ENCODE peak calls at places on chromosome 18, in four cellular contexts. O, B, Y and R are unnamed samples.

GRCh38 chr18:51078026-51078425 is 48.0 kb downstream of the SMAD4 start:
- DNase-seq in O (no peak), Y (no peak), B (no peak), R (no peak)

GRCh38 chr18:71011389-71011788 is 722.5 kb downstream of the SOCS6 start:
- DNase-seq in O (no peak), B (no peak), Y (no peak), R (no peak)

GRCh38 chr18:12035481-12035880 is 54.2 kb downstream of the IMPA2 start:
- DNase-seq in Y (no peak), O (no peak), B (no peak), R (no peak)

GRCh38 chr18:49768051-49768391 is 45.3 kb downstream of the ACAA2 start:
- DNase-seq in O (peak; percentile 21), B (peak; percentile 18), Y (peak; percentile 69), R (peak; percentile 7)

GRCh38 chr18:14074187-14074586 is 58.0 kb downstream of the ZNF519 start:
- DNase-seq in B (no peak), O (peak; percentile 39), Y (peak; percentile 7), R (no peak)

GRCh38 chr18:9673296-9674251 is 34.5 kb upstream of the RAB31 start:
- DNase-seq in Y (no peak), O (peak; percentile 55), B (peak; percentile 86), R (peak; percentile 97)

GRCh38 chr18:74929110-74929509 is 279.8 kb downstream of the PTGR3 start:
- DNase-seq in O (no peak), B (no peak), Y (no peak), R (no peak)

GRCh38 chr18:37219257-37219656 is 346.3 kb downstream of the CELF4 start:
- DNase-seq in B (no peak), O (no peak), Y (no peak), R (no peak)

GRCh38 chr18:67865400-67865799 is 348.9 kb upstream of the DSEL start:
- DNase-seq in B (no peak), O (no peak), Y (no peak), R (no peak)

GRCh38 chr18:34219651-34220050 is 5.1 kb downstream of the NOL4 start:
- DNase-seq in Y (no peak), B (no peak), O (no peak), R (no peak)

GRCh38 chr18:58580078-58580477 is 48.8 kb downstream of the ALPK2 start:
- DNase-seq in Y (no peak), B (no peak), O (no peak), R (peak; percentile 27)

GRCh38 chr18:34789768-34790344 is 79.8 kb downstream of the DTNA start:
- DNase-seq in B (no peak), Y (no peak), O (no peak), R (no peak)

GRCh38 chr18:6207119-6207518 is 207.6 kb downstream of the L3MBTL4 start:
- DNase-seq in O (no peak), Y (no peak), B (no peak), R (no peak)

GRCh38 chr18:36559458-36559857 is 261.9 kb downstream of the FHOD3 start:
- DNase-seq in B (no peak), O (no peak), Y (no peak), R (no peak)

GRCh38 chr18:35862115-35862640 is 110.3 kb upstream of the RMP24 start:
- DNase-seq in O (no peak), B (no peak), Y (no peak), R (no peak)

GRCh38 chr18:49560277-49561126 is 1.4 kb upstream of the LIPG start:
- DNase-seq in Y (no peak), O (no peak), B (no peak), R (no peak)

GRCh38 chr18:33934258-33934657 is 290.5 kb downstream of the NOL4 start:
- DNase-seq in Y (no peak), O (no peak), B (no peak), R (no peak)

DNA sequence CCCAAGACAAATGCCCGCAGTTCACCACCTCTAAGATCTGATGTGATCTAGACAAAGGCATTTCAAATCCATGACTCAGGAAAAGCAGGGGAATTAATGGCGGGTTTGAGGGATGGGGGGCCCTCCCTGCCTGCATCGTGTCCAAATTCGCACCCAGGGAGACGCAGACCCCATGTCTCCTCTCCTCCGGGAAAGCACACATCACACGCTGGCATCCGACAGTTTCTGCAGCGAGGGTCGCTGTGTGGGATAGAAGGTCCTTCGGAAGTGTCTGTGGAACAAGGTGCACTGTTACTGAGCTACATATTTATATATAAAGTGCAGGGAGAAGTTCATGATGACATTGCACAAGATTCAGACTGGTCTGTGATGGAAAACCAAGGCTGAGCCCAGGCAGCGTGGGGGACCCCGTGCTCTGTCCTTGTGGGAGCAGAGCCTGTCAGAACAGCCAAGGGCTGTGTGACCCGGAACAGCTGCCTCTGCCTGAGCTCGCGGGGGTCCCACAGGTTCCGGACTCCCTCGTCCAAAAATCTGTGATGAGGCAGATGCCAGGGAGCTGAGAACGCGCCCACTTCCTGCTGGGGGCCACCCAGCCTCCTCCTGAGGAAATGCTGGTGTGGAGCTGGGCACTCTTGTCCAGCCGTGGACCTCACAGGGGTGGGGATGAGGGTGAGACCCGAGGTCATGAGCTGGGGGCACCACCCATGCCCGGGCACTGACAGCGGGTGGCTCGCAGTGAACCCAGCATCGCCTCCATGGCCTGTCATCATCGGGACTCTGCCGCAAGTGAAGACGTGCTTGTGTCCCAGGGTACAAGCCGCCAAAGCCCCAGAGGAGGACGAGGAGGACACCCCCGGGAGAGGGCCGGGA is 82.2 kb upstream of the CTDP1 start:
- DNase-seq in B (no peak), Y (no peak), O (no peak), R (no peak)
- TF ChIP-seq RNF2 in B (no peak), Y (no peak), O (no peak), R (no peak)

DNA sequence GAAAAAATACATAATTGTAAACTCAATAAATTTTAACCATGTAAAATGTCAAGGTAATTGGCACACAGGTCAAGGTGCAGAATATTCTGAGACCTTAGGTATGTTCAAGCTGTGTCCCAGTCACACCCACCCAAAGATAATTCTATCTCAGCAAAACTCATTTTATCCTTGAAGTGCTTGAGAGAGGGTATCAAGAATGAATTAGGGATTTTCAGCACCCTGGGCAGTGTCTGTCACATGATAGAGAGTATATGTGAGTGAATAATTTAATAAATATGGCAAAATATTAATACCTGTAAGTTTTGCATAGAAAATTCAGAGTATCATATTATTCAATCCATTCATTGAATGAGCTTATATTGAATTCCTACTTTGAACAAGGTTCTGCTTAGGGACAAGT is 567.9 kb downstream of the FBXO15 start:
- DNase-seq in Y (no peak), B (no peak), O (no peak), R (no peak)
- TF ChIP-seq RNF2 in Y (no peak), B (no peak), O (no peak), R (no peak)

DNA sequence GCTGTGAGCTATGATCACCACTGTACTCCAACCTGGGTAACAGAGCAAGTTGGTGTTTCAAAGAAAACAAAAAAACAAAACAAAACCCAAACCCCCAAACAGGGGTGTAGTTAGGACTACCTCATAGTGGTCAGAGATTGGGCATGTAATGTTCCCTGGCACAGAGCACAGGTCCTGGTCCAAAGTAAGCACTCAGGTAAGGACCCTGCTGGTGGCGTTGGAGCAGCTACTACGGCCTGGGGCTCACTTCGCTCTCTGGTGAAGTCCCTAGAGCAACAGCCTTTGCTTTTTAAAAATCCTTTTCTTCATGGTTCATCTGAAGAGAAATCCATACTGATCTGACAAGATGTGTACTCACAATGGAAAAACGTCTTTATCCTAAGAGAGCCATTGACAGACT is 130.4 kb downstream of the ZNF236 start:
- DNase-seq in O (no peak), B (no peak), Y (no peak), R (no peak)
- TF ChIP-seq RNF2 in O (no peak), B (no peak), Y (no peak), R (no peak)

GRCh38 chr18:54845788-54846187 is 17.5 kb downstream of the RAB27B start:
- DNase-seq in B (no peak), Y (no peak), O (no peak), R (no peak)

GRCh38 chr18:54848121-54848520 is 19.8 kb downstream of the RAB27B start:
- DNase-seq in B (no peak), O (no peak), Y (no peak), R (no peak)

GRCh38 chr18:54843302-54843701 is 15.0 kb downstream of the RAB27B start:
- DNase-seq in B (no peak), O (no peak), Y (no peak), R (no peak)
- TF ChIP-seq RNF2 in B (no peak), O (no peak), Y (no peak), R (no peak)

GRCh38 chr18:23412351-23412964 is 40.6 kb upstream of the RIOK3 start:
- DNase-seq in Y (no peak), O (no peak), B (no peak), R (no peak)
- TF ChIP-seq RNF2 in Y (no peak), O (no peak), B (no peak), R (no peak)

DNA sequence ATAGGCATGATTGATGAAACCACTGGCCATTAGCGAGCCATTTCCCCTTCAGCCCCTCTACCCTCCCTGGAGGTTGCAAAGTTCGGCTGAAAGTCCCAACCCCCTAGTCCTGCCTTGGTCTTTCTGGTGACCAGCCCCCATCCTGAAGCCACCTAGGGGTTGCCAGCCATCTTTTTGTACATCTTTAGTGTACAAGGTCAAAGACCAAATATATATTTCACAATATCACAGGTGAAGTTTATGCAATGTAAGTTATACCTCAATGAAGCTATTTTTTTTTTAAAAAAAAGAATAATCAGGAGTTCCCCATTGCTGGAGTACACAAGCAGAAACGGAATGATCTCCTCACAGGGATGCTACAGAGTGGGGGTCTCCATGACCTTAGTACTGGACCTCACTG is 31.3 kb downstream of the OSBPL1A start:
- DNase-seq in B (no peak), O (no peak), Y (no peak), R (no peak)
- TF ChIP-seq RNF2 in B (no peak), O (no peak), Y (no peak), R (no peak)

DNA sequence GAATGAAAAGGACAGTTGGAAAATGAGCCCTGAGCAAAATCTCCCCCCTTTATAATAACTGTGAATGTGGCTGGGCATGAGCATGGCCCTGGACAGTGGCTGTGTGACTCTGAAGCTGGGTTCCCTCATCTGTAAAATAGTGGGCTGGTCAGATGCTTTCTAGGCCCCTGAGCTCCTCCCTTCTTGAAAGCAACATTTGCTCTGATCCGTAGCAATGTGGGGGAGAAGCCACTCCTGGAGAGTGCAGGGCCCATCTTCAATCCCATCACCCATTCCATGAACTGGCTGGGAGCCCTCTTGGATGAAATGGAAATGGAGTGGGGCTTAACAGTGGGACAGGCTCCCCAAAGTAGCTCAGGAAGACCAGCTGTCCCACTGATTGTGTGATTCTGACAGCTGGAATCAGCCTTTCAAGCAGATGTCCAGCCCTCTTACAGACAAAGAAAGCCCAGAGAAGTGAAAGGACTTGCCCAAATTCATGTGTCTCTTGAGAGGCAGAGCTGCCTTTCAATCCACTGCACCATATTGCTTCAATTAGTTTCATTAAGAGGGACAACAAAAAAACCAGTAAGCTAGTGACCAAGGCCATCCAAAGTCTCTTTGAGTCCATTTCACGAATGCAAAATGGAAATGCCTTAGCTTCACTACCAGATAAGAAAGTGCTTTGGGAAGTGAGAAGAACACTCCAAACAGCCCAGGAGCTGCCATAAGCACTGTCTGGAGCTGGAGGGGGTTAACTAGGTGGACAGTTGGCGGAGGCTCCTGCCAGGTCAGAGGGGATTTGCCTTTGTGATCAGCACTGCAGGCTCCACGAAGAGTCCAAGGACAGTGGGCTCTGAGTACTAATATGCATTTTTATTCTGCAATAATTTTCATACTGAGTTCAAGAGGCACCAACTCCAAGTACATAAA is 233.0 kb upstream of the SMAD2 start:
- DNase-seq in Y (no peak), B (no peak), O (no peak), R (no peak)
- TF ChIP-seq RNF2 in Y (no peak), B (no peak), O (no peak), R (no peak)

DNA sequence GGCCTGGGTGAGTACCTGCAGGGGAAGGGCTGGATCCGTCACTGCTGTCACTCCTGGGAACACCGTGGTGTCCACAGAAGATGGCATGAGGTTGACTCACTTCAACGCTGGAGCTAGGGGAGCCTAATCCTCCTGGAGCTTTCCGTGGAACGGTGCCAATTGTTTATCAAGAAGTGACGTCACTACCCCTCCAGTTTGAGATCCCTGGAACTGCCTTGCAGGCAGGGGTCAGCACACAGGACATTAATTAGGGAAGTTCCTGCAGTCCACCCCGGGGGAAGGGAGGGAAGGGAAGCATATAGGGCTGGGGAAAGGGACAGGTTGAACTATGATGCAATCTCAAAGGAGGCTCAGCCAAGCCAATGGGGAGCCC is 408.6 kb downstream of the GALR1 start:
- DNase-seq in Y (no peak), O (no peak), B (no peak), R (no peak)
- TF ChIP-seq RNF2 in Y (no peak), O (no peak), B (no peak), R (no peak)